ENCODE peak calls at places on chromosomes 7 and 10, in six cellular contexts. One of them, this sample, is unnamed.

GRCh38 chr10:79070611-79071534 is 2.1 kb downstream of the ZMIZ1 start:
- DNase-seq in skeletal muscle cell: peak
- DNase-seq in amniotic epithelial cell: peak
- DNase-seq in activated naive CD8-positive, alpha-beta T cell treated with anti-CD3 and anti-CD28 coated beads for 36 hours: peak
- DNase-seq in GM23248: peak
- DNase-seq in amniotic stem cell: peak
- DNase-seq in this sample: peak

GRCh38 chr7:74612015-74612829 is 45.3 kb upstream of the GTF2I start:
- DNase-seq in amniotic epithelial cell: peak
- DNase-seq in activated naive CD8-positive, alpha-beta T cell treated with anti-CD3 and anti-CD28 coated beads for 36 hours: no peak
- DNase-seq in amniotic stem cell: no peak
- DNase-seq in GM23248: peak
- DNase-seq in skeletal muscle cell: no peak
- DNase-seq in this sample: no peak

GRCh38 chr7:16962986-16963385 is 81.2 kb upstream of the AGR3 start:
- DNase-seq in amniotic epithelial cell: peak
- DNase-seq in amniotic stem cell: no peak
- DNase-seq in activated naive CD8-positive, alpha-beta T cell treated with anti-CD3 and anti-CD28 coated beads for 36 hours: no peak
- DNase-seq in skeletal muscle cell: no peak
- DNase-seq in GM23248: no peak
- DNase-seq in this sample: peak

GRCh38 chr7:137950967-137951366 is 50.9 kb downstream of the CREB3L2 start:
- DNase-seq in skeletal muscle cell: no peak
- DNase-seq in activated naive CD8-positive, alpha-beta T cell treated with anti-CD3 and anti-CD28 coated beads for 36 hours: no peak
- DNase-seq in GM23248: no peak
- DNase-seq in amniotic epithelial cell: no peak
- DNase-seq in amniotic stem cell: no peak
- DNase-seq in this sample: no peak

GRCh38 chr10:61503051-61503450 is 49.9 kb upstream of the TMEM26 start:
- DNase-seq in amniotic stem cell: no peak
- DNase-seq in amniotic epithelial cell: peak
- DNase-seq in skeletal muscle cell: peak
- DNase-seq in activated naive CD8-positive, alpha-beta T cell treated with anti-CD3 and anti-CD28 coated beads for 36 hours: no peak
- DNase-seq in GM23248: peak
- DNase-seq in this sample: no peak

GRCh38 chr10:103763374-103764202 is 91.8 kb downstream of the SH3PXD2A start:
- DNase-seq in amniotic stem cell: no peak
- DNase-seq in GM23248: peak
- DNase-seq in activated naive CD8-positive, alpha-beta T cell treated with anti-CD3 and anti-CD28 coated beads for 36 hours: no peak
- DNase-seq in skeletal muscle cell: no peak
- DNase-seq in amniotic epithelial cell: no peak
- DNase-seq in this sample: no peak

GRCh38 chr10:104318096-104318725 is 20.1 kb downstream of the ITPRIP start:
- DNase-seq in GM23248: no peak
- DNase-seq in amniotic epithelial cell: no peak
- DNase-seq in activated naive CD8-positive, alpha-beta T cell treated with anti-CD3 and anti-CD28 coated beads for 36 hours: no peak
- DNase-seq in amniotic stem cell: no peak
- DNase-seq in skeletal muscle cell: no peak
- DNase-seq in this sample: no peak

GRCh38 chr10:13018171-13018570 is 16.7 kb upstream of the CCDC3 start:
- DNase-seq in activated naive CD8-positive, alpha-beta T cell treated with anti-CD3 and anti-CD28 coated beads for 36 hours: no peak
- DNase-seq in amniotic epithelial cell: no peak
- DNase-seq in GM23248: no peak
- DNase-seq in skeletal muscle cell: no peak
- DNase-seq in amniotic stem cell: no peak
- DNase-seq in this sample: no peak

GRCh38 chr7:128021361-128021760 is 9.9 kb downstream of the LRRC4 start:
- DNase-seq in amniotic stem cell: no peak
- DNase-seq in GM23248: peak
- DNase-seq in skeletal muscle cell: no peak
- DNase-seq in activated naive CD8-positive, alpha-beta T cell treated with anti-CD3 and anti-CD28 coated beads for 36 hours: no peak
- DNase-seq in amniotic epithelial cell: no peak
- DNase-seq in this sample: no peak

GRCh38 chr10:130481076-130481930 is 345.1 kb downstream of the GLRX3 start:
- DNase-seq in amniotic epithelial cell: no peak
- DNase-seq in amniotic stem cell: no peak
- DNase-seq in activated naive CD8-positive, alpha-beta T cell treated with anti-CD3 and anti-CD28 coated beads for 36 hours: no peak
- DNase-seq in GM23248: no peak
- DNase-seq in skeletal muscle cell: no peak
- DNase-seq in this sample: no peak

GRCh38 chr7:117005449-117005848 is 52.1 kb downstream of the ST7 start:
- DNase-seq in activated naive CD8-positive, alpha-beta T cell treated with anti-CD3 and anti-CD28 coated beads for 36 hours: no peak
- DNase-seq in amniotic epithelial cell: no peak
- DNase-seq in amniotic stem cell: no peak
- DNase-seq in GM23248: no peak
- DNase-seq in skeletal muscle cell: no peak
- DNase-seq in this sample: no peak

GRCh38 chr7:150435390-150436073 is 14.9 kb upstream of the GIMAP8 start:
- DNase-seq in skeletal muscle cell: no peak
- DNase-seq in GM23248: no peak
- DNase-seq in amniotic epithelial cell: no peak
- DNase-seq in amniotic stem cell: no peak
- DNase-seq in activated naive CD8-positive, alpha-beta T cell treated with anti-CD3 and anti-CD28 coated beads for 36 hours: no peak
- DNase-seq in this sample: no peak

GRCh38 chr10:102626026-102626686 is 18.1 kb upstream of the TRIM8 start:
- DNase-seq in amniotic epithelial cell: no peak
- DNase-seq in activated naive CD8-positive, alpha-beta T cell treated with anti-CD3 and anti-CD28 coated beads for 36 hours: no peak
- DNase-seq in GM23248: no peak
- DNase-seq in skeletal muscle cell: no peak
- DNase-seq in amniotic stem cell: no peak
- DNase-seq in this sample: no peak

GRCh38 chr10:130023454-130024230 is 59.6 kb upstream of the EBF3 start:
- DNase-seq in amniotic epithelial cell: no peak
- DNase-seq in amniotic stem cell: no peak
- DNase-seq in GM23248: no peak
- DNase-seq in skeletal muscle cell: no peak
- DNase-seq in activated naive CD8-positive, alpha-beta T cell treated with anti-CD3 and anti-CD28 coated beads for 36 hours: no peak
- DNase-seq in this sample: no peak

GRCh38 chr7:127943541-127944521 is 87.4 kb downstream of the LRRC4 start:
- DNase-seq in amniotic epithelial cell: no peak
- DNase-seq in GM23248: peak
- DNase-seq in skeletal muscle cell: peak
- DNase-seq in activated naive CD8-positive, alpha-beta T cell treated with anti-CD3 and anti-CD28 coated beads for 36 hours: no peak
- DNase-seq in amniotic stem cell: no peak
- DNase-seq in this sample: no peak

GRCh38 chr10:132690401-132690800 is 95.5 kb downstream of the NKX6-2 start:
- DNase-seq in skeletal muscle cell: no peak
- DNase-seq in amniotic stem cell: no peak
- DNase-seq in GM23248: no peak
- DNase-seq in activated naive CD8-positive, alpha-beta T cell treated with anti-CD3 and anti-CD28 coated beads for 36 hours: no peak
- DNase-seq in amniotic epithelial cell: no peak
- DNase-seq in this sample: no peak

GRCh38 chr10:1643161-1643910 is 94.0 kb downstream of the ADARB2 start:
- DNase-seq in activated naive CD8-positive, alpha-beta T cell treated with anti-CD3 and anti-CD28 coated beads for 36 hours: peak
- DNase-seq in amniotic epithelial cell: no peak
- DNase-seq in GM23248: peak
- DNase-seq in skeletal muscle cell: no peak
- DNase-seq in amniotic stem cell: no peak
- DNase-seq in this sample: peak

GRCh38 chr7:108486291-108486966 is 30.2 kb upstream of the NRCAM start:
- DNase-seq in activated naive CD8-positive, alpha-beta T cell treated with anti-CD3 and anti-CD28 coated beads for 36 hours: no peak
- DNase-seq in GM23248: peak
- DNase-seq in skeletal muscle cell: peak
- DNase-seq in amniotic stem cell: no peak
- DNase-seq in amniotic epithelial cell: no peak
- DNase-seq in this sample: no peak

GRCh38 chr7:113828581-113828980 is 90.2 kb downstream of the PPP1R3A start:
- DNase-seq in amniotic epithelial cell: no peak
- DNase-seq in skeletal muscle cell: no peak
- DNase-seq in activated naive CD8-positive, alpha-beta T cell treated with anti-CD3 and anti-CD28 coated beads for 36 hours: no peak
- DNase-seq in amniotic stem cell: no peak
- DNase-seq in GM23248: no peak
- DNase-seq in this sample: no peak

GRCh38 chr10:118569241-118569881 is 26.1 kb downstream of the PRLHR start:
- DNase-seq in amniotic epithelial cell: peak
- DNase-seq in amniotic stem cell: no peak
- DNase-seq in GM23248: peak
- DNase-seq in skeletal muscle cell: no peak
- DNase-seq in activated naive CD8-positive, alpha-beta T cell treated with anti-CD3 and anti-CD28 coated beads for 36 hours: no peak
- DNase-seq in this sample: no peak

This sample was measured in HEK293T.